ENCODE peak calls at places on chromosomes 13 and 19, in four cellular contexts. E is A549; A is adrenal gland; T is stimulated activated CD4-positive, alpha-beta T cell treated with anti-CD3 and anti-CD28 coated beads, Interleukin-2, amount 100 ng/mL, for 48 hours. P is an unnamed sample.

GRCh38 chr13:101382086-101382485 is 34.2 kb downstream of the NALCN start:
- DNase-seq in T (no peak), A (no peak), E (no peak), P (no peak)

GRCh38 chr19:3269972-3270667 is 45.7 kb downstream of the CELF5 start:
- DNase-seq in A (no peak), T (no peak), E (no peak), P (no peak)

GRCh38 chr13:26971990-26972888 is 199.4 kb downstream of the USP12 start:
- DNase-seq in T (peak), A (no peak), E (peak), P (no peak)

GRCh38 chr13:75549262-75550158 is at the start of gene UCHL3:
- DNase-seq in E (peak), A (peak), T (peak), P (peak)

GRCh38 chr13:81318231-81319019 is 977.5 kb upstream of the SPRY2 start:
- DNase-seq in T (no peak), A (no peak), E (no peak), P (no peak)

GRCh38 chr19:8030906-8031305 is 21.7 kb upstream of the CCL25 start:
- DNase-seq in T (no peak), A (no peak), E (no peak), P (no peak)

GRCh38 chr13:89279374-89279773 is 1608.2 kb downstream of the SLITRK5 start:
- DNase-seq in E (no peak), T (no peak), A (no peak), P (no peak)

GRCh38 chr19:47073574-47073973 is 25.1 kb upstream of the TMEM160 start:
- DNase-seq in A (no peak), E (no peak), T (no peak), P (no peak)

GRCh38 chr19:51316688-51317087 is 5.2 kb downstream of the IGLON5 start:
- DNase-seq in T (no peak), E (no peak), A (no peak), P (no peak)

GRCh38 chr13:23903906-23904280 is 6.6 kb upstream of the C1QTNF9B start:
- DNase-seq in T (no peak), A (no peak), E (no peak), P (no peak)

GRCh38 chr19:45954132-45954531 is 19.5 kb downstream of the NOVA2 start:
- DNase-seq in A (no peak), E (no peak), T (no peak), P (no peak)

GRCh38 chr19:38660724-38661123 is 13.3 kb downstream of the ACTN4 start:
- DNase-seq in A (no peak), T (no peak), E (no peak), P (no peak)